ENCODE peak calls at places on chromosomes 11 and 22, in seven cellular contexts. K, L, R, D, A, J and N are unnamed samples.
A peak's percentile ranks its signal among the peaks of the same experiment; 100 is the strongest.

GRCh38 chr11:124896821-124897391 is 759 bp downstream of the ROBO4 start:
- DNase-seq in K (no peak), L (no peak), R (peak; percentile 63), D (peak; percentile 15), A (no peak), J (no peak), N (no peak)

GRCh38 chr11:35087648-35088047 is 51.3 kb upstream of the CD44 start:
- DNase-seq in K (peak; percentile 53), L (no peak), R (no peak), D (no peak), A (no peak), J (no peak), N (peak; percentile 78)

GRCh38 chr22:17888855-17889254 is 114.6 kb upstream of the BID start:
- DNase-seq in K (peak; percentile 47), L (no peak), R (no peak), D (no peak), A (peak; percentile 62), J (peak; percentile 16), N (peak; percentile 16)

GRCh38 chr11:119375629-119376196 is 5.8 kb downstream of the USP2 start:
- DNase-seq in K (peak; percentile 86), L (no peak), R (peak; percentile 85), D (peak; percentile 58), A (peak; percentile 60), J (peak; percentile 27), N (peak; percentile 60)

GRCh38 chr11:62601364-62602140 is at the start of gene MTA2:
- DNase-seq in K (peak; percentile 97), L (peak; percentile 99), R (peak; percentile 100), D (peak; percentile 97), A (peak; percentile 87), J (peak; percentile 97), N (peak; percentile 96)

GRCh38 chr11:57560146-57560545 is 7.3 kb downstream of the UBE2L6 start:
- DNase-seq in K (no peak), L (no peak), R (no peak), D (no peak), A (no peak), J (no peak), N (no peak)

GRCh38 chr11:124943242-124943641 is 7.4 kb upstream of the HEPACAM start:
- DNase-seq in K (no peak), L (no peak), R (no peak), D (no peak), A (no peak), J (no peak), N (no peak)

GRCh38 chr11:120335596-120335927 is 651 bp upstream of the ARHGEF12 start:
- DNase-seq in K (peak; percentile 34), L (no peak), R (no peak), D (no peak), A (no peak), J (no peak), N (no peak)

GRCh38 chr22:43081968-43082367 is 7.2 kb downstream of the TTLL1 start:
- DNase-seq in K (peak; percentile 19), L (no peak), R (no peak), D (no peak), A (no peak), J (no peak), N (no peak)

GRCh38 chr11:3340025-3340424 is 38.9 kb downstream of the ZNF195 start:
- DNase-seq in K (peak; percentile 85), L (peak; percentile 75), R (no peak), D (no peak), A (peak; percentile 41), J (peak; percentile 90), N (peak; percentile 83)
- H3K4me3 ChIP-seq in K (no peak overlapping the region), L (no peak overlapping the region), R (no peak overlapping the region), D (no peak overlapping the region), A (no peak overlapping the region), J (no peak overlapping the region), N (no peak overlapping the region)

DNA sequence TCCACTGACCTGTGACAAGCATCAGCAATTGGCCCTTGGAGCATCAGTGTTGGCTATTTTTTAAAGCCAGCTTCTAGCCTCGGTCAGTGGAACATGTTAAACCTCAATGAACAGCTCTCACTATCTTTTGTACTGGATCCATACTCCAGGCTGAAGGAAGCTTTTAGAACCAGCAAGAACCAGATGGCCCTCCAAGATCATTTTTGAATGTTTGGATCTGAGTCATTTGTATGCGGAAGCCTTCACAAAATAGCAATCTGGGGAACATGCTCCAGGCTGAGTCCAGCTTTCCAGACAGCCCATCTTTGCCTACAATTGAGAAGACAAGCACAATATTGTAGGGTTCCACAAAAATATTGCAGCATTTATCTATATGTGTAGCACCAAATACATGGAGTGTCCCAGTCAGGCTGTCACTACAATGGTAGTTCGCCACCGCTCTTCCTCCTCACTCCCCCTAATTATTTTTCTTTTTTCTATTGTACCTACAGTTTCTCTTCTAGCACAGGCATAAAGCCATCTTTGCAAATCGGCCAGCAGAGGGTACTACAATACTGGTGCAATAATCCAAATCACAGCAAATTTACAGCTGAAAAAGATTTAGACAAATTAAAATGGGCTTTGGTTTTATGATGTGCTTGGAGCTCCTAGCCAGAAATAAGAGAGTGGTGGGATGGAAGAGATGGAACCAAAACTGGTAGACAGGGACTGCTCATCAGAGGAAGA is 177.4 kb upstream of the BLID start:
- DNase-seq in K (peak; percentile 37), L (peak; percentile 5), R (no peak), D (no peak), A (no peak), J (peak; percentile 27), N (peak; percentile 55)
- TF ChIP-seq CTCF in K (peak; percentile 46), L (peak; percentile 51), R (no peak), D (no peak), A (no peak), J (peak; percentile 34), N (peak; percentile 53)

GRCh38 chr11:79042824-79043223 is 398.0 kb downstream of the TENM4 start:
- DNase-seq in K (no peak), L (peak; percentile 27), R (no peak), D (no peak), A (no peak), J (no peak), N (no peak)
- H3K4me3 ChIP-seq in K (no peak overlapping the region), L (no peak overlapping the region), R (no peak overlapping the region), D (no peak overlapping the region), A (no peak overlapping the region), J (no peak overlapping the region), N (no peak overlapping the region)

GRCh38 chr11:17930544-17931144 is 82.2 kb downstream of the SERGEF start:
- DNase-seq in K (no peak), L (no peak), R (no peak), D (no peak), A (no peak), J (no peak), N (no peak)
- TF ChIP-seq CTCF in K (no peak), L (no peak), R (no peak), D (no peak), A (no peak), J (no peak), N (no peak)

DNA sequence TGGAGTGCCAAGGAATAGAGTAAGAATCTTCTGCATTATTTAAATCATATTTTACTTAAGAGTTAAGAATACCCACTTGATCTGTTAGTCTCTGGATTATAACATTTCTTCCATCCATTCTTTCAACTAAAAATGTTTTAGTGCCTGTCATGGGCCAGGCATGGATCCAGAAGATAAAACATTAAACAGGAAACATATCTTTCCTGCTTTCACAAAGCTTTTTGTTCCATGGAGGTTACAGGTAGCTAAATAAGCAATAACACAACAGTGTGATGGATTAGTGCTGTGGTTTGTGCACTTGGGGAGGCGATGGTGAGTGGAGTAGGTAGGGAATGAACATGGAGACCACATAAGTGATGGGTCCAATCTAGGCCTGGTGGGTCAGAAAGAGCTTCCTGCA is 258.5 kb downstream of the DDX10 start:
- DNase-seq in K (no peak), L (no peak), R (no peak), D (no peak), A (no peak), J (no peak), N (no peak)
- H3K4me3 ChIP-seq in K (no peak overlapping the region), L (no peak overlapping the region), R (no peak overlapping the region), D (no peak overlapping the region), A (no peak overlapping the region), J (no peak overlapping the region), N (no peak overlapping the region)

DNA sequence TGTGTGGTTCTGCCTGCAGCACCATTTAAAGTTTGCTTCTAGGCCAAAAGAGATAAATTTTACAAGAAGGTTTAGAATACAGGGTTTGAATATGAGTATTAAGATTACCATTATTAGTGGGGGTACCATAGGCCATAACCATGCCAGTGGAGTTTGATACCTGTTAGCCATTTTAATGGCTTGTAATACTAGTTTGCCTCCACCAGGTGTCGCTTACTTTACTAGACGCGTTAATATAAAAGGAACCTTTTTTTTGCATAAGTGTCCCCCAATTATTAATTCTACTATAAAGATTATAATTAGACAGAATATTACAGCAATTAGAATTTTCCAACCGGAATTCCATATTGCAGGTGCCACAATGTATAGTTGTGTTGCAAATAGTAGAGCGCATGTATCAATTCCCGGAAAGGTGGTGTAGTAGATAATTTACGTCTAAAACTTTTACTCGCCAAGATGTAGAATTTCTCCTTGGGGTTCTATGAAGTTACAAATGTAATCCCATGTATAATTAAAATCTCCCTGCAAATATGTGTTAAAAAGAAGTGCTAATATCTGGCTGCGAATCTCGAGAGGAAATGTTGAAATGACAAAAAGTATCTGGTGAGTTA is 16.1 kb downstream of the MS4A6E start:
- DNase-seq in K (no peak), L (peak; percentile 14), R (no peak), D (no peak), A (peak; percentile 39), J (peak; percentile 19), N (no peak)
- TF ChIP-seq CTCF in K (peak; percentile 39), L (peak; percentile 59), R (no peak), D (peak; percentile 53), A (peak; percentile 47), J (peak; percentile 42), N (peak; percentile 48)

DNA sequence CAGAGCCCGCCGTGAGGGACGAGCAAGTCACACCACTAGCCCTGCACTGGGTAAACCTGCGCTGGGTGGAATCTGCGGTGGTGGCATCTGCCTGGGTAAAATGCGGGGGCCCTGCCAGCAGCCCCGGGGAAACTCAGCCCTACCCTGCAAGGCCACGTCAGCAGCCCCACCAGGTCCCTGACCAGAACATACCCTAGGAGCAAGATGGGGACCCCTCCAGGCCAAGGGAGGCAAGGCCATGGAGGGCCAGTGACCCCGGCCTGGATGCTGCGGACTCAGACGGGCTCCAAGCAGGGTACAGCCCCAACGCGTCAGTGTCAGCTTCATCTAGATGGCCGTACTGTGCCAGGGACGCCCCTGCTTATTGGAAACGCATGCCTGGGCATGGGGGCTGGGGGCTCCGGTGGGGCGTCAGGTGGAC is 26.3 kb downstream of the TOLLIP start:
- DNase-seq in K (no peak), L (no peak), R (no peak), D (no peak), A (no peak), J (no peak), N (no peak)
- H3K4me3 ChIP-seq in K (no peak overlapping the region), L (no peak overlapping the region), R (no peak overlapping the region), D (no peak overlapping the region), A (no peak overlapping the region), J (no peak overlapping the region), N (no peak overlapping the region)

GRCh38 chr11:66853242-66854229 is 3.3 kb upstream of the LRFN4 start:
- DNase-seq in K (no peak), L (no peak), R (no peak), D (no peak), A (no peak), J (no peak), N (no peak)

GRCh38 chr11:66852466-66853241 is 4.2 kb upstream of the LRFN4 start:
- DNase-seq in K (no peak), L (no peak), R (no peak), D (no peak), A (no peak), J (no peak), N (no peak)

GRCh38 chr11:66850588-66851250 is 6.1 kb upstream of the LRFN4 start:
- DNase-seq in K (no peak), L (no peak), R (no peak), D (no peak), A (no peak), J (no peak), N (no peak)

GRCh38 chr11:66851251-66851620 is 5.6 kb upstream of the LRFN4 start:
- DNase-seq in K (no peak), L (no peak), R (no peak), D (no peak), A (no peak), J (no peak), N (no peak)

GRCh38 chr11:66851698-66852465 is 5.0 kb upstream of the LRFN4 start:
- DNase-seq in K (no peak), L (no peak), R (no peak), D (no peak), A (no peak), J (no peak), N (no peak)
- TF ChIP-seq CTCF in K (peak; percentile 5), L (no peak), R (no peak), D (no peak), A (peak; percentile 87), J (peak; percentile 33), N (no peak)